ENCODE peak calls at places on chromosomes 11 and 22, in six cellular contexts. G is CD4-positive, CD25-positive, alpha-beta regulatory T cell; R is psoas muscle; I is upper lobe of right lung; H is right lobe of liver; V is body of pancreas. X is an unnamed sample.

GRCh38 chr22:29256606-29257325 is 11.0 kb downstream of the RHBDD3 start:
- DNase-seq in V (no peak), I (no peak), R (no peak), H (no peak), G (no peak), X (no peak)

GRCh38 chr11:63888170-63889086 is 28.5 kb downstream of the RCOR2 start:
- DNase-seq in V (peak; percentile 82), I (peak; percentile 90), H (peak; percentile 82), R (peak; percentile 71), G (peak; percentile 75), X (peak; percentile 65)

GRCh38 chr11:60165538-60165937 is 17.3 kb downstream of the MS4A6A start:
- DNase-seq in R (no peak), I (no peak), V (no peak), G (no peak), H (no peak), X (no peak)

GRCh38 chr22:44901301-44901700 is 108.5 kb downstream of the PHF21B start:
- DNase-seq in G (no peak), H (no peak), I (no peak), V (no peak), R (no peak), X (no peak)

GRCh38 chr11:123386746-123387510 is 43.1 kb upstream of the GRAMD1B start:
- DNase-seq in V (no peak), R (no peak), H (no peak), I (no peak), G (no peak), X (no peak)

GRCh38 chr11:4087551-4087950 is 7.0 kb upstream of the RRM1 start:
- DNase-seq in I (no peak), V (no peak), R (no peak), H (no peak), G (no peak), X (no peak)

GRCh38 chr22:50399751-50400331 is 56.7 kb downstream of the PPP6R2 start:
- DNase-seq in R (peak; percentile 59), I (no peak), G (peak; percentile 10), H (no peak), V (peak; percentile 56), X (no peak)

GRCh38 chr11:126842038-126842437 is 158.5 kb downstream of the KIRREL3 start:
- DNase-seq in G (no peak), H (no peak), I (no peak), R (no peak), V (no peak), X (no peak)

GRCh38 chr22:49207008-49207775 is 620.5 kb downstream of the BRD1 start:
- DNase-seq in G (no peak), R (no peak), I (peak; percentile 47), V (no peak), H (peak; percentile 27), X (no peak)

GRCh38 chr11:108405706-108406105 is 61.6 kb downstream of the C11orf65 start:
- DNase-seq in I (no peak), V (no peak), R (no peak), H (no peak), G (no peak), X (no peak)

GRCh38 chr11:49377978-49378377 is 169.6 kb upstream of the FOLH1 start:
- DNase-seq in R (no peak), I (no peak), H (no peak), G (no peak), V (no peak), X (no peak)

GRCh38 chr11:130828741-130829140 is 87.5 kb downstream of the SNX19 start:
- DNase-seq in H (no peak), R (peak; percentile 79), G (no peak), V (no peak), I (no peak), X (no peak)

GRCh38 chr11:124311677-124312076 is 2.1 kb downstream of the OR8D1 start:
- DNase-seq in H (no peak), I (no peak), R (no peak), G (no peak), V (no peak), X (no peak)

GRCh38 chr11:15010860-15011259 is 38.7 kb upstream of the CALCA start:
- DNase-seq in H (no peak), R (no peak), V (no peak), G (no peak), I (no peak), X (no peak)

GRCh38 chr11:119025978-119026766 is 4.5 kb downstream of the SLC37A4 start:
- DNase-seq in H (peak; percentile 89), V (no peak), R (no peak), G (no peak), I (no peak), X (no peak)
- H3K36me3 ChIP-seq in H (peaks cover 3% of the 10 kb centered on the region), V (no peaks in the 10 kb centered on the region), R (no peaks in the 10 kb centered on the region), G (peaks cover 45% of the 10 kb centered on the region), I (peaks cover 48% of the 10 kb centered on the region), X (peaks cover 48% of the 10 kb centered on the region)

GRCh38 chr22:36808611-36809344 is 8.1 kb downstream of the PVALB start:
- DNase-seq in G (no peak), V (no peak), H (no peak), R (no peak), I (no peak), X (no peak)

GRCh38 chr22:36807627-36808026 is 9.2 kb downstream of the PVALB start:
- DNase-seq in G (no peak), R (no peak), I (no peak), V (no peak), H (no peak), X (no peak)

GRCh38 chr22:36806824-36807223 is 10.0 kb downstream of the PVALB start:
- DNase-seq in V (no peak), R (no peak), I (no peak), H (no peak), G (no peak), X (no peak)

GRCh38 chr22:36811094-36811797 is 5.6 kb downstream of the PVALB start:
- DNase-seq in H (no peak), V (no peak), G (no peak), R (no peak), I (no peak), X (no peak)

GRCh38 chr22:36809351-36809750 is 7.5 kb downstream of the PVALB start:
- DNase-seq in I (no peak), H (no peak), G (no peak), V (no peak), R (no peak), X (no peak)
- H3K27ac ChIP-seq in I (no peak overlapping the region), H (no peak overlapping the region), G (no peak overlapping the region), V (no peak overlapping the region), R (no peak overlapping the region), X (no peak overlapping the region)

DNA sequence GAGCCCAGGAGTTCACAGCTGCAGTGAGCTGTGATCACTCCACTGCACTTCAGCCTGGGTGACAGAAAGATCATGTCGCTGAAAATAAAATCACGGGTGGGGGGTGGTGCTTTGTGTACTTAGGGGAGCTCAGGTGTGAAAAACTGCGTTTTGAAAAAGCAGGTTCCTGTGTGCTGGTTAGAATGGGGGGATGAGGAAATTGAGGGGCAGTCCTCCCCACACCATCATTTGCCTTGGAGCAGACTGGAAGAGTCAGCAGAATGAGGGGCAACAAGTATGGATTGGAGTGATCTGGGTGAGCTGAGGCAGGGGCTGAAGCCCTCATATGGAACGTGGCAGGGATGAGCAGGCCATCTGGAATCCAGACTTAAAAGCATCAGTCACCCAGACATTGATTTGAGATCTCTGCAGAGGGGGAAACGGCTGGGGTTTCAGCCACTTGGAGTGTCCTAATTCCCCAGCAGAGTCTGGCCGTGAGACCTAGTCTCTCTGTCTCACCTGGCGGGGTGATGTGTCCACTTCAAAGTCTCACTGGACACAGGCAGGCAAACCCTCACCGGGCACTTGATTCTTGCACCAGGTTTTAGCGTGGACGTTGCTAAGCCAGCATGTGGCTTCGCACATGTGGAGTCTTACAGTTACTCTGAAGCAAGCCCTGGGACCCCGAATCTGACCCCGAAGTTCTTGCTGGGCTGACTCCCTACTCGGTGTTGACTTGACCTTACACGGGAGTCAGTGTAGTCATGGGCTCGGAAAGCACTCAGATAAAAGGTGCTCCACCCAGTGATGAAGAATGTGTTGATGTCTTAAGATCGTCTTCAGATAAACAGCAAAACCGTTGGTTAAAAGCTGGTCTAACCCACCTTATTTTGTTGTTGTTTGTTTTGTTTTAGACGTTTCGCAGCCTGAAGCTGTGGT is 69.5 kb downstream of the BCR start:
- DNase-seq in G (no peak), V (no peak), I (no peak), R (peak; percentile 13), H (no peak), X (no peak)
- H3K4me1 ChIP-seq in G (peaks cover 29% of the 10 kb centered on the region), V (peaks cover 35% of the 10 kb centered on the region), I (peaks cover 13% of the 10 kb centered on the region), R (no peaks in the 10 kb centered on the region), H (peaks cover 35% of the 10 kb centered on the region), X (peaks cover 22% of the 10 kb centered on the region)

GRCh38 chr22:23831781-23832180 is 7.0 kb downstream of the DERL3 start:
- DNase-seq in R (peak; percentile 44), V (no peak), I (peak; percentile 43), G (no peak), H (peak; percentile 37), X (no peak)
- H3K36me3 ChIP-seq in R (no peaks in the 10 kb centered on the region), V (peaks cover 1% of the 10 kb centered on the region), I (peaks cover 77% of the 10 kb centered on the region), G (peaks cover 36% of the 10 kb centered on the region), H (no peaks in the 10 kb centered on the region), X (peaks cover 47% of the 10 kb centered on the region)

GRCh38 chr11:76745561-76746207 is 37.5 kb upstream of the TSKU start:
- DNase-seq in R (no peak), H (no peak), G (no peak), V (peak; percentile 59), I (no peak), X (no peak)
- H3K27ac ChIP-seq in R (no peak overlapping the region), H (no peak overlapping the region), G (no peak overlapping the region), V (no peak overlapping the region), I (no peak overlapping the region), X (no peak overlapping the region)

DNA sequence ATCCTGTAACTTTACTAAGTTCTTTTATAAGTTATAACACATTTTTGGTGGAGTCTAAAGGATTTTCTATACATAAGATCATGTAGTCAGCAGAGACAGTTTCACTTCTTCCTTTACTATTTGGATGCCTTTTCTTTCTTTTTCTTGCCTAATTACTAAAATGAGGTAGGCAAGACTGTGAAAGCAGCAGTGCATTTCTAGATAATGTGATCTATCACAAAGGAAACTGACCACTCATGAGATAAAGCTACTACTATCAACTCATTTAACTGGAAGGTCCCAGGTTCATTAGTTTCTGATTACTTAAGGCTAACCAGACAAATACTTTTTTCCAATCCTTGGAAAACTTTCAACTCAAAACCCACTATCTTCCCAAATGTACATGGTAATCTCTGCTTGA is 196.2 kb upstream of the E2F8 start:
- DNase-seq in H (no peak), I (no peak), R (no peak), G (no peak), V (no peak), X (no peak)
- H3K4me1 ChIP-seq in H (no peaks in the 10 kb centered on the region), I (peaks cover 6% of the 10 kb centered on the region), R (no peaks in the 10 kb centered on the region), G (no peaks in the 10 kb centered on the region), V (peaks cover 5% of the 10 kb centered on the region), X (no peaks in the 10 kb centered on the region)

DNA sequence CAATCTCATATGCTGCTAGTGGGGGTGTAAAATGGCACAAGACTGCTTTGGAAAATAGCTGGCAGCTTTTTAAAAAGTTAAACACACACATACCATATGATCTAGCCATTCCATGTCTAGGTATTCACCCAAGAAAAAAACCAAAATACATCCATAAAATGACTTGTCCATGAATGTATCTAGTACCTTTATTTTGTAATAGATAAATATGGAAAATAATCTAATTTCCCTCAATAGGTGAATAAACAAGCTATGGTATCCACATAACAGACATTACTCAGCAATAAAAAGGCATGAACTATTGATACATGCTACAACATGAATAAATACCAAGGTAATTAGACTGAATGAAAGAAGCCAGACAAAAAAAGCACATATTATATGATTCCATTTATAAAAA is 22.9 kb downstream of the RNF141 start:
- DNase-seq in I (no peak), V (no peak), G (no peak), R (no peak), H (no peak), X (no peak)
- H3K36me3 ChIP-seq in I (peaks cover 51% of the 10 kb centered on the region), V (no peaks in the 10 kb centered on the region), G (peaks cover 52% of the 10 kb centered on the region), R (peaks cover 3% of the 10 kb centered on the region), H (no peaks in the 10 kb centered on the region), X (peaks cover 23% of the 10 kb centered on the region)